ENCODE peak calls at places on chromosomes 1 and 21, in seven cellular contexts. U is Calu3, M is SHP77 treated with DMSO at 0.1 percent for 48 hours, A is IMR-90, O is activated T-cell treated with anti-CD3 and anti-CD28 coated beads for 24 hours, Q is breast epithelium, N is BE2C. G is an unnamed sample.

GRCh38 chr1:167325151-167325550 is 104.5 kb downstream of the POU2F1 start:
- DNase-seq in U (no peak), M (no peak), A (no peak), O (no peak), Q (no peak), N (no peak), G (no peak)

GRCh38 chr21:21096956-21097355 is 98.7 kb downstream of the NCAM2 start:
- DNase-seq in U (no peak), M (no peak), A (no peak), O (no peak), Q (no peak), N (no peak), G (no peak)

GRCh38 chr1:155105604-155106011 is 22.1 kb upstream of the EFNA1 start:
- DNase-seq in U (no peak), M (no peak), A (no peak), O (no peak), Q (no peak), N (no peak), G (peak)

GRCh38 chr1:7956218-7957032 is 5.1 kb upstream of the PARK7 start:
- DNase-seq in U (no peak), M (no peak), A (peak), O (no peak), Q (no peak), N (no peak), G (no peak)

GRCh38 chr1:44919387-44919786 is 67.0 kb downstream of the EIF2B3 start:
- DNase-seq in U (no peak), M (no peak), A (no peak), O (no peak), Q (no peak), N (no peak), G (no peak)

GRCh38 chr1:225762002-225762441 is 15.6 kb upstream of the SRP9 start:
- DNase-seq in U (no peak), M (no peak), A (peak), O (no peak), Q (no peak), N (peak), G (no peak)

GRCh38 chr1:41045740-41046139 is 24.2 kb upstream of the SLFNL1 start:
- DNase-seq in U (no peak), M (no peak), A (peak), O (no peak), Q (peak), N (no peak), G (peak)

GRCh38 chr1:28233264-28233606 is 406 bp upstream of the DNAJC8 start:
- DNase-seq in U (no peak), M (no peak), A (no peak), O (no peak), Q (no peak), N (no peak), G (no peak)

GRCh38 chr21:33126569-33126968 is 56.6 kb downstream of the OLIG1 start:
- DNase-seq in U (no peak), M (no peak), A (no peak), O (no peak), Q (no peak), N (no peak), G (no peak)

GRCh38 chr1:200739499-200740290 is 1.0 kb downstream of the CAMSAP2 start:
- DNase-seq in U (peak), M (no peak), A (no peak), O (no peak), Q (peak), N (no peak), G (peak)

GRCh38 chr1:21547876-21548275 is 38.7 kb downstream of the ALPL start:
- DNase-seq in U (no peak), M (no peak), A (no peak), O (no peak), Q (no peak), N (no peak), G (no peak)

GRCh38 chr1:195530961-195531360 is 1077.3 kb downstream of the KCNT2 start:
- DNase-seq in U (no peak), M (no peak), A (peak), O (no peak), Q (no peak), N (no peak), G (no peak)

GRCh38 chr1:10253755-10254154 is 43.4 kb downstream of the KIF1B start:
- DNase-seq in U (no peak), M (no peak), A (peak), O (no peak), Q (no peak), N (no peak), G (no peak)